ENCODE peak calls at places on chromosomes 11 and 22, in five cellular contexts. G, V, R, P and H are unnamed samples.

GRCh38 chr11:125075900-125076317 is 12.8 kb downstream of the SLC37A2 start:
- DNase-seq in G (no peak), V (no peak), R (no peak), P (no peak), H (no peak)

GRCh38 chr11:44434191-44434590 is 124.3 kb upstream of the ALX4 start:
- DNase-seq in G (no peak), V (no peak), R (no peak), P (no peak), H (no peak)

GRCh38 chr11:35066783-35067476 is 72.0 kb upstream of the CD44 start:
- DNase-seq in G (no peak), V (no peak), R (no peak), P (no peak), H (no peak)

GRCh38 chr11:65116370-65117205 is 913 bp downstream of the ZNHIT2 start:
- DNase-seq in G (peak), V (no peak), R (peak), P (no peak), H (peak)

GRCh38 chr22:23064381-23065068 is 5.8 kb upstream of the GNAZ start:
- DNase-seq in G (no peak), V (no peak), R (no peak), P (no peak), H (peak)

GRCh38 chr11:125071831-125072209 is 8.7 kb downstream of the SLC37A2 start:
- DNase-seq in G (no peak), V (no peak), R (no peak), P (no peak), H (no peak)

GRCh38 chr11:44605965-44606364 is 40.5 kb downstream of the CD82 start:
- DNase-seq in G (no peak), V (no peak), R (no peak), P (no peak), H (no peak)

GRCh38 chr22:36911887-36912661 is 1.4 kb upstream of the CSF2RB start:
- DNase-seq in G (no peak), V (no peak), R (peak), P (no peak), H (no peak)

GRCh38 chr11:64876835-64877341 is 1.5 kb downstream of the EHD1 start:
- DNase-seq in G (peak), V (peak), R (peak), P (no peak), H (peak)

GRCh38 chr11:18011633-18012313 is 1.1 kb downstream of the SERGEF start:
- DNase-seq in G (no peak), V (no peak), R (no peak), P (no peak), H (no peak)

GRCh38 chr11:126512251-126512650 is 156.8 kb downstream of the ST3GAL4 start:
- DNase-seq in G (no peak), V (no peak), R (no peak), P (no peak), H (no peak)

GRCh38 chr11:108009497-108010360 is 1.0 kb downstream of the CUL5 start:
- DNase-seq in G (no peak), V (peak), R (peak), P (no peak), H (no peak)

GRCh38 chr11:114308689-114309089 is 12.5 kb downstream of the NNMT start:
- DNase-seq in G (no peak), V (no peak), R (peak), P (no peak), H (peak)

GRCh38 chr11:134664447-134664846 is 252.4 kb upstream of the B3GAT1 start:
- DNase-seq in G (no peak), V (no peak), R (no peak), P (no peak), H (no peak)

GRCh38 chr11:2940166-2940929 is 11.1 kb upstream of the PHLDA2 start:
- DNase-seq in G (peak), V (no peak), R (peak), P (no peak), H (no peak)

GRCh38 chr11:72483412-72484186 is 49.3 kb upstream of the CLPB start:
- DNase-seq in G (no peak), V (peak), R (peak), P (no peak), H (no peak)

GRCh38 chr22:19761500-19762314 is 1.1 kb downstream of the TBX1 start:
- DNase-seq in G (no peak), V (no peak), R (peak), P (no peak), H (no peak)

GRCh38 chr22:33867118-33867863 is 53.0 kb downstream of the LARGE1 start:
- DNase-seq in G (no peak), V (peak), R (peak), P (no peak), H (no peak)

GRCh38 chr11:60133917-60134316 is 45.5 kb downstream of the MS4A2 start:
- DNase-seq in G (no peak), V (no peak), R (no peak), P (no peak), H (no peak)

GRCh38 chr22:20979243-20979809 is 2.8 kb upstream of the LZTR1 start:
- DNase-seq in G (peak), V (peak), R (peak), P (peak), H (no peak)

GRCh38 chr22:40193429-40194421 is 16.0 kb downstream of the TNRC6B start:
- DNase-seq in G (no peak), V (no peak), R (peak), P (no peak), H (no peak)

GRCh38 chr11:117490019-117490679 is 162.5 kb downstream of the CEP164 start:
- DNase-seq in G (no peak), V (no peak), R (no peak), P (no peak), H (no peak)

GRCh38 chr11:97893612-97894011 is 1127.1 kb upstream of the CNTN5 start:
- DNase-seq in G (no peak), V (no peak), R (no peak), P (no peak), H (no peak)

GRCh38 chr11:62770778-62771143 is 435 bp upstream of the TAF6L start:
- DNase-seq in G (no peak), V (no peak), R (peak), P (peak), H (peak)

GRCh38 chr11:68872216-68873003 is 30.7 kb upstream of the CPT1A start:
- DNase-seq in G (no peak), V (peak), R (peak), P (no peak), H (no peak)

GRCh38 chr11:122786896-122787295 is 51.4 kb upstream of the CRTAM start:
- DNase-seq in G (no peak), V (no peak), R (no peak), P (no peak), H (no peak)

GRCh38 chr11:122781378-122782040 is 56.8 kb upstream of the CRTAM start:
- DNase-seq in G (peak), V (peak), R (peak), P (peak), H (peak)

GRCh38 chr11:122782222-122782621 is 56.1 kb upstream of the CRTAM start:
- DNase-seq in G (no peak), V (no peak), R (no peak), P (no peak), H (no peak)

GRCh38 chr11:122784325-122785155 is 53.8 kb upstream of the CRTAM start:
- DNase-seq in G (no peak), V (peak), R (peak), P (no peak), H (peak)

DNA sequence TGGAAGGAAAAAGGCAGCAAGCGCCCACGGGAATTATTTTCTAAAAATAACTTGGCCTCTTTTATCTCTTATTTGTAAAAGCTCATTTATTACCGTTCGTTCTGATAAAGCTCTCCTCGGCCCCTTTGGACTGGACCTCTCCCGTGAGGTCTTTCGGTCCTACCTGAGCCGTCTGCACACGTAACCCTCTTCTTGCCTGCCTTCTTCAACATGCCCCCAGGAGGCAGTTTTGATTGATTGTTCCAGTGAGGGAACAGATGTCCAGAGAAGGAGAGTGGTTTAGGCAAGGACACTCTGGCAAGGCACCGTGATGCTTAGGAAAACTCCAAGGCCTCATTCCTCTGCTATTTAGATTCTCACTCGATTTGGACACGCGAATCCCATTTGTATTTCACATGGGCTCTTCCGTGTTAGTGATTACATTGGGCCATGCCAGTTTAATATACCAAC is 53.1 kb upstream of the CRTAM start:
- DNase-seq in G (no peak), V (no peak), R (no peak), P (no peak), H (no peak)
- TF ChIP-seq CTCF in G (no peak), V (peak), R (no peak), P (no peak), H (no peak)

GRCh38 chr22:43481528-43482309 is 69.9 kb downstream of the MPPED1 start:
- DNase-seq in G (no peak), V (no peak), R (no peak), P (no peak), H (no peak)
- TF ChIP-seq CTCF in G (no peak), V (no peak), R (no peak), P (peak), H (no peak)

GRCh38 chr11:131734871-131735270 is 364.5 kb downstream of the NTM start:
- DNase-seq in G (no peak), V (no peak), R (no peak), P (no peak), H (no peak)

GRCh38 chr11:131739243-131739882 is 368.9 kb downstream of the NTM start:
- DNase-seq in G (no peak), V (no peak), R (no peak), P (no peak), H (no peak)

DNA sequence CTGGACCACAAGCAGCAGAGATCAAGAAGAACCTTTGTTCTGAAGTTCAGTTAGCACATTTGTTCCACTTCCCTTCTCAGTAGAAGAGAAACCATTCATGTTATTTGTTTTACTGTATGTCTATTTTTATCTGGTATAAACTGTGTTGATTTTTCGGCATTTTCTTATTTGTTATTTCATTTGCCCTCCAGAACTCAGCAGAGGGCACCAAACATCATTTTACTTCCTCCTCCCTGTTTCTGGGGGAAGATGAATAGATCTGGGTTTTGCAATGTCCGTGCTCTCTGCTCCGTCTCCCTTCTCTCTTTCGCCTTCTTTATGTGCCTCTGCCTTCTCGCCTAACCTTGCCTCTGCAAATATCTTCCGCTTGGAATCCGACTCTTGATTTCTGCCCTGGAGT is 366.9 kb downstream of the NTM start:
- DNase-seq in G (no peak), V (no peak), R (peak), P (no peak), H (no peak)
- TF ChIP-seq CTCF in G (no peak), V (peak), R (peak), P (no peak), H (no peak)

GRCh38 chr22:47205562-47205961 is 443.1 kb downstream of the TBC1D22A start:
- DNase-seq in G (no peak), V (no peak), R (no peak), P (no peak), H (no peak)
- TF ChIP-seq CTCF in G (no peak), V (no peak), R (no peak), P (no peak), H (no peak)

DNA sequence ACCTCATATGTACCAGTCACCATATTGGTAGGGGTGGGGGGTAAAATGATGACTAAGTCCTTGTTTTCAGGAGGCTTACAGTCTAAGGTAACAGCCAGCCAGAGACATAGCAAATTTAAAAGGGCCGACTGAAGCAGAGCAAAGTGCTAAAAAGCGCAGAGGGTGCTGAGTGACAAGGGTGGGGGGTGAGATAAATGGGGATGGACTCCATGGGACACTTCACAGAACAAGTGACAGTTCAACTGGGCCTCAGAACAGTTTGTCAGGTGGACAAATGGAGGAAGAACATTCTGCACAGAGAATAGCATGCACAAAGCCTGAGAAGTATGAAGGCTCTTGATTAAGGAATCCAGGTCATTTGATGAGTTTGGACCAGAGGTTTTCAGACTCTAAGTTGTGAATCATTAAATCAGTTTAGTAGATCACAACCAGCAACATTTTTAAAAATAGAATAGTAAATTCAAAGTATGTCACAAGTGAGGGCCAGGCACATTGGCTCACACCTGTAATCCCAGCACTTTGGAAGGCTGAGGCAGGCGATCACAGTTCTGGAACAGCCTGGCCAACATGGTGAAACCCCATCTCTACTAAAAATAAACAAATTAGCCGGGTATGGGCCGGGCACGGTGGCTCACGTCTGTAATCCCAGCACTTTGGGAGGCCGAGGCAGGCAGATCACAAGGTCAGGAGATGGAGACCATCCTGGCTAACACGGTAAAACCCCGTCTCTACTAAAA is 14.0 kb downstream of the BBS1 start:
- DNase-seq in G (no peak), V (no peak), R (no peak), P (no peak), H (no peak)
- TF ChIP-seq CTCF in G (no peak), V (no peak), R (no peak), P (no peak), H (no peak)

GRCh38 chr22:41274856-41275255 is 11.1 kb downstream of the RANGAP1 start:
- DNase-seq in G (no peak), V (no peak), R (no peak), P (no peak), H (no peak)

GRCh38 chr22:41267958-41268357 is 18.0 kb downstream of the RANGAP1 start:
- DNase-seq in G (no peak), V (no peak), R (no peak), P (no peak), H (no peak)

GRCh38 chr22:41273128-41273527 is 12.9 kb downstream of the RANGAP1 start:
- DNase-seq in G (no peak), V (no peak), R (no peak), P (no peak), H (no peak)

DNA sequence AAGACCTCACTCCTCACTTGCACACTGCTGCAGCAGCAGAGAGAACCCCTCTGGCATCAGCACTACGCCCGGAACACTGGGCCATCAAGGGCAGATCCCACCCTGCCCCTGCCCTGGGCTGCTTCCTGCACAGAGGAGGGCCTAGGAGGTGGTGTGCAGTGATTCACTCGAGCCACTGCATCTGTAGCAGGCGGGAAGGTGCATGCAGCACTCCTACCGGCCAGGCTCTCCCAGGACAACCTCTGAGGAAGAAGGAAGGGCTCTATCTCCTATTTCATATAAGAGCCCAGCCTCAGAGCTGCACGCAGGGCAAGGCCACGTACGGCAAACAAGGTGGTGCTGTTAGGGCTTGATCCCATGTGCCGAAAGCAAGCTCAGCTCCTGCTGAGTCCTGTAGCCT is 14.2 kb downstream of the RANGAP1 start:
- DNase-seq in G (no peak), V (no peak), R (no peak), P (no peak), H (no peak)
- TF ChIP-seq CTCF in G (no peak), V (no peak), R (no peak), P (no peak), H (no peak)